ENCODE peak calls at places on chromosomes 6 and 20, in six cellular contexts. U is retinal pigment epithelial cell, Y is choroid plexus epithelial cell, X is AG04450, T is A549, K is body of pancreas. W is an unnamed sample.

GRCh38 chr6:90087103-90087833 is 193.0 kb downstream of the GJA10 start:
- DNase-seq in U (no peak), Y (peak), X (no peak), T (no peak), K (no peak), W (peak)

GRCh38 chr6:4743026-4743425 is 33.2 kb upstream of the CDYL start:
- DNase-seq in U (no peak), Y (no peak), X (no peak), T (no peak), K (no peak), W (peak)

GRCh38 chr20:23205656-23206055 is 119.5 kb upstream of the CD93 start:
- DNase-seq in U (no peak), Y (no peak), X (no peak), T (no peak), K (peak), W (peak)

GRCh38 chr6:10904015-10904414 is 17.2 kb downstream of the SYCP2L start:
- DNase-seq in U (no peak), Y (no peak), X (no peak), T (no peak), K (no peak), W (no peak)

GRCh38 chr20:47400685-47401084 is 44.2 kb upstream of the ZMYND8 start:
- DNase-seq in U (no peak), Y (no peak), X (no peak), T (no peak), K (no peak), W (no peak)

GRCh38 chr6:1131285-1132079 is 180.4 kb upstream of the FOXQ1 start:
- DNase-seq in U (peak), Y (peak), X (peak), T (no peak), K (no peak), W (peak)

GRCh38 chr20:36175016-36175415 is 20.5 kb downstream of the EPB41L1 start:
- DNase-seq in U (no peak), Y (peak), X (no peak), T (no peak), K (no peak), W (peak)

GRCh38 chr6:108650781-108651180 is 90.1 kb downstream of the FOXO3 start:
- DNase-seq in U (no peak), Y (peak), X (no peak), T (no peak), K (no peak), W (peak)

GRCh38 chr6:152375200-152375599 is 262.0 kb downstream of the SYNE1 start:
- DNase-seq in U (no peak), Y (no peak), X (no peak), T (no peak), K (no peak), W (no peak)

DNA sequence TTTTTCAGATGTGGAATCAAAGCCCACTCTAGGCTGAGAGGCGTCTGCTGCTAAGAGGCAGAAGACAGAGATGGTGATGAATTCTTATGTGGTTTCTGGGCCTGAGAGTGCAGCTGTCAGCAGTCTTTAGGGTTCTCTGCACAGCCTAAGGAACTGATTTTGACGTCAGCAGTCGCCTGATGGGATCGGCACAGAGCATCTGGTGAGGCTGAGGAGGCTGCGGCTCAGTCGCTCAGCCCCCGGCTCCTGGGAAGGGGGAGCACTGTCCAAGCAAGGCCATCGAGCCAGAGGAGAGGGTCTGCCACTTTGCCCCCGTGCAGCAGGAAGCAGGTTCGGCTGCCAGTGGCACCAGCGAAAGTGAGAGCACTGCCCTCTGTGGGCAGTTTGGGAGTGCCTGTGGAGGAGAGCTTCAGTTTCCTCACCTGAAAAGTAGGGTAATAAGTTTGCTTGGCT is 92.5 kb downstream of the TCP11 start:
- DNase-seq in U (peak), Y (peak), X (peak), T (no peak), K (no peak), W (no peak)
- TF ChIP-seq CTCF in U (peak), Y (peak), X (peak), T (no peak), K (no peak), W (no peak)

DNA sequence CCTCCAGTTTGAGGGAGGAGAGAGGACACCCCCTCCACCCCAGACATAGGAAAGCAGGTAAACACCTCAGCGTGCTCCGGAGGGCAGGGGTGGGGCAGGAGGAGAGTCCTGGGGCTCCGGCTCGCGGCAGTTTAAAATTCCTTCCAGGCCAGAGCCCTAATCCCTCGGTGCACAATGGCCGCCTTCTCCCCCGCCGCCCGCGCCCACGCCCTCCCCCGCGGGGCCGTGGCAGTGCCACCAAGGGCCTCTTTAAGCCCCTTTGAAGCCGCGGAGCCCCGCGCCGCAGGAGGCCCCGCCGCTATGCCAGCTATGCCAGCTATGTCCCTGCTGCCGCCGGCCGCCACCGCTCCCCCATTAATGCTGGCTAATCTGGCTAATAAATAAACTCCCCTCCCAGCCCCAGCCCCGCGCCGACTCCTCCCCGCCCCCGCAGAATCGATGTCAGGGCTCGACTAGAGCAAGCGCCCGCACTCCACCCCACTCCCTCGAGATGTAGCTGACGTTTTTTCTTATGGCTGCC is 125.1 kb downstream of the MRPL14 start:
- DNase-seq in U (peak), Y (no peak), X (no peak), T (no peak), K (peak), W (peak)
- H3K4me3 ChIP-seq in U (peak), Y (peak), X (peak), T (peak), K (no peak), W (peak)

DNA sequence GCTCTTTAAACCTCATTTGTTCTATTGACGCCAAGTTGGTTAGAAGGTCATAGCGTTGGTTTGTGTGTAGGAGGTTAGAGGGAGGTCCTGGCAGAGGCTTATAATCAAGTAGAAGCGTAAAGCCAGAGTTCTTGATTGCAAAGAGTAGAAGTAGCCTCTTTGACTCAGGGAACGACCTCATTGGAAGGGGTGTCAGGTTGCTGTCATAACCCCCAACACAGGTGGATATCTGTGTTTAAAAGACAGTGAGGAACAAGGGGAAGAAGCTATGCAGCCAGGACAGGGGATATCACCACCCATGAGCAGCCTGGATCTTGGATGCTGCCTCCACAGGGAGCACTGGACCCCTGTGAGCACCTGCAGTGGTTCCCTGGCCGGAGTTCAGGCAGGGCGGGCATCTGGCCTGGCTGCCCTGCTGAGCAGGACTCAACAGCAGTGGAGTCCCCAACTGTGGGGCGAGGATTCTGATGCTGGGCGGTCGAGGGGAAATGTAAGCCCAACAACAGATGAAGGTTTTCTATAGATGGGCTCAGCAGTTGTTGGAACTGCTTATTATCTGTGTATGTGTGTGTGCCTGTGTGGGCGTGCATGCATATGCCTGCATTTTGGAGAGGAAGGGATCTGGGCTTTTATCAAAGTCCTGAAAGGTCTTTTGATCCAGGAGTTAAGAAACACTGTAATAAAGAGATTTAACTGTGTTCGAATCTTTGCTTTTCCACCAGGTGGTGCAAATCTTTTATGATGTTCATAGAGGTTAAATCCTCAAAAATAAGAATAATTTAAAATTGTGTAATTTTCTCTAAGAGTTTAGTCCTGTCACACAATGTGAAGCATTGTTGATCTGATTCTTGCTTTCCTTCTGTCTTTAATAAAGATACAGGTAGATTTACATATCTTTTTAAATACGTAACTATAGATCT is 27.7 kb downstream of the HIVEP1 start:
- DNase-seq in U (no peak), Y (peak), X (no peak), T (no peak), K (no peak), W (no peak)
- TF ChIP-seq CTCF in U (no peak), Y (peak), X (no peak), T (no peak), K (no peak), W (no peak)

GRCh38 chr6:30093951-30094350 is 18.4 kb upstream of the RNF39 start:
- DNase-seq in U (no peak), Y (no peak), X (no peak), T (no peak), K (no peak), W (no peak)
- H3K4me3 ChIP-seq in U (no peak), Y (no peak), X (no peak), T (no peak), K (no peak), W (no peak)

GRCh38 chr6:35933844-35934243 is 12.9 kb upstream of the SRPK1 start:
- DNase-seq in U (no peak), Y (no peak), X (no peak), T (no peak), K (no peak), W (no peak)
- TF ChIP-seq CTCF in U (no peak), Y (no peak), X (no peak), T (no peak), K (no peak), W (no peak)

DNA sequence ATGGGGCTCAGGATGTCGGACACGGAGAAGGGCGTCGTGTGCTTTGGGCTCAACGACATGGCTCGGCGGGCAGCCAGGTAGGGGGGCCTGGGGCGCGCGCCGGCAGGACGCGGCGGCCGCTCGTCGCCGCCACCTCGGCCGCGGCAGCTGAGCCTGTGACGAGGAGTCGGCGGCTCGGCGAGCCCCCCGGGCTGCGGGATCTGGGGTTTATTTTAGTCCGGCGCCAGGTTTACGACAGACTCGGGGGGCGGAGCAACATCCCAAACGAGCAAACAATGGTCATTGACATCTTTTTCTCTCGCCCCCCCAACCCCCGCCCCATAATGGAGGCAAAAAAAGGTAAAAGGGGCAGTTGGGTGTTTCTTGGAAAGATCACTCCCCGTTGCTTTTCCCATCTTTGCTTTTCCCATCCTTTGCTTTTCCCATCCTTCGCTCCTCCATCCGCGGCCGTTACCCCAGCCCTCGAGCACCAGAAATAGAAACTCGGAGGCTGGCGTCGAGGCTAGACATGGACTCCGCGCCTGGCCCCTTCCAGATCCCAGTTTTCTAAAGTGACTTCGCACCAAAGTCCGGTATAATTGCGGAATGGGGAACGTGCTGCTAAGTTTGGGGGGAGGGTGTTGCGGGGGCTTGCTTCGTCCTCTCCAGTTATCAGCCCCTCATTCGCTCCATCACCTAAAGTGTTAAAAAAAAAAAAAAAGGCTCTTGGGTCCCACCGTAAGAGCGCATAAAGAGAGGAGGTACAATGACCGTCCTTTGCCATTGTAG is at the start of gene NKX2-4:
- DNase-seq in U (no peak), Y (no peak), X (no peak), T (no peak), K (no peak), W (no peak)
- H3K4me3 ChIP-seq in U (no peak), Y (no peak), X (no peak), T (peak), K (no peak), W (no peak)

GRCh38 chr20:24705486-24705885 is 236.1 kb downstream of the SYNDIG1 start:
- DNase-seq in U (no peak), Y (no peak), X (no peak), T (no peak), K (no peak), W (peak)
- TF ChIP-seq CTCF in U (no peak), Y (no peak), X (no peak), T (no peak), K (no peak), W (peak)

DNA sequence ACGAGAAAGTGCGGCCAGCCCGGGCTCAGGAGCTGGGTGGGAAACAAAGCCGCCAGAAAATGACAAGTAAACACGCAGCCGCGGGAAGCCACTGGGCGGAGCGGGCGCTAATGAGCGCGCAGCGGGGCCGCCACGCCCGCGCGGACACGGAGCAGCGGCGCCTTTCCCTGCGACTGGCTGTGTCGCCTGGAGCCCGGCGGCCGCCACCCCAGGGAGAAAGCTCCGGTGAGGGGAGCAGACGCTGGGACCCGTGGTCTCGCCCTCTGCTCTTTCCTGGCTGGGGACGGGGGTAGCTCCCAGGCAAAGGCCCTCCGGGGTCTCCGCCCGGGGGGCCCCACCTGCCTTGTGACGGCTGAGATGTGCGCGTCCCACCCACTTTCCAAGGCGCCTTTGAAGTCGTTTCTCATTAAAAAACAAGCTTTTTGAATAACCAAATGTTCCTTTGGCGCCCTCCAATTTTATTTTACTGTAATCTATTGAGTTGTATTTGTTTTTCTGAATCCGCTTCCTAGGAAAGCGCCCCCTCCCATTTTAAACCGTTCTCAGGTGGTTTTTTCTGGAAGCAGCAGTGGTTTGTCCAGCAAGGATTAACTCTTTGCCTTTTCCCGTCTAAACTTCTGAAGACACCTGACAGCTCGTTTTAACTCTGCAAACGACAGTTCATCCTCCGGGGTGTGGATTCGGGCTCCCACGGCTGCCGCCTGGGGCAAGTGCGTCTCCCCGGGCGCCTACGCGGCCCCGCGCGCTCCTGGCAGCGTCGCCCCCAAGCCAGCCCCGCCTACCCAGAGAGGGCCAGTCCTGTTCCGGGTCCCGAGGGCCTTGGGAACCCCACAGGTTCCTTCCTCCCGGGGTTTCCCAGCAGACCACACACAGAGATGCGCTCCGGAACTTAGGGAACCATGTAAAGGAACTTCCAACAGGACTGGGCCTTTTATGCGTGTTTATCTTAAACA is 54.6 kb downstream of the PRR18 start:
- DNase-seq in U (no peak), Y (peak), X (no peak), T (no peak), K (no peak), W (no peak)
- H3K4me3 ChIP-seq in U (peak), Y (peak), X (no peak), T (peak), K (no peak), W (peak)

GRCh38 chr20:2867081-2867860 is 6.0 kb upstream of the PTPRA start:
- DNase-seq in U (no peak), Y (no peak), X (no peak), T (no peak), K (no peak), W (no peak)

GRCh38 chr20:2865630-2866029 is 7.7 kb upstream of the PTPRA start:
- DNase-seq in U (no peak), Y (peak), X (no peak), T (no peak), K (no peak), W (no peak)

GRCh38 chr20:2865101-2865500 is 8.2 kb upstream of the PTPRA start:
- DNase-seq in U (no peak), Y (no peak), X (no peak), T (no peak), K (no peak), W (no peak)

GRCh38 chr20:2864626-2865025 is 8.7 kb upstream of the PTPRA start:
- DNase-seq in U (no peak), Y (no peak), X (no peak), T (no peak), K (no peak), W (no peak)

GRCh38 chr20:2866236-2866635 is 7.0 kb upstream of the PTPRA start:
- DNase-seq in U (no peak), Y (no peak), X (no peak), T (no peak), K (no peak), W (no peak)
- TF ChIP-seq CTCF in U (no peak), Y (no peak), X (no peak), T (no peak), K (no peak), W (no peak)

W was measured in fibroblast of the aortic adventitia.